ENCODE peak calls at places on chromosomes 2 and 18, in four cellular contexts. One of them, this sample, is unnamed.

GRCh38 chr18:11902522-11903292 is 5.4 kb downstream of the MPPE1 start:
- DNase-seq in CD8-positive, alpha-beta memory T cell: no peak
- DNase-seq in lung: no peak
- DNase-seq in fibroblast of lung: peak; percentile 75
- DNase-seq in this sample: peak; percentile 50

GRCh38 chr2:161078211-161078539 is 82.1 kb upstream of the TANK start:
- DNase-seq in CD8-positive, alpha-beta memory T cell: no peak
- DNase-seq in lung: no peak
- DNase-seq in fibroblast of lung: no peak
- DNase-seq in this sample: no peak

GRCh38 chr18:59011786-59012185 is 127.9 kb upstream of the SEC11C start:
- DNase-seq in CD8-positive, alpha-beta memory T cell: no peak
- DNase-seq in lung: no peak
- DNase-seq in fibroblast of lung: no peak
- DNase-seq in this sample: no peak

GRCh38 chr2:11874861-11875260 is 128.4 kb downstream of the LPIN1 start:
- DNase-seq in CD8-positive, alpha-beta memory T cell: no peak
- DNase-seq in lung: no peak
- DNase-seq in fibroblast of lung: no peak
- DNase-seq in this sample: no peak

GRCh38 chr2:231568785-231569435 is 23.8 kb upstream of the TEX44 start:
- DNase-seq in CD8-positive, alpha-beta memory T cell: no peak
- DNase-seq in lung: no peak
- DNase-seq in fibroblast of lung: no peak
- DNase-seq in this sample: no peak

GRCh38 chr2:163970058-163970806 is 234.4 kb upstream of the FIGN start:
- DNase-seq in CD8-positive, alpha-beta memory T cell: no peak
- DNase-seq in lung: no peak
- DNase-seq in fibroblast of lung: peak; percentile 2
- DNase-seq in this sample: no peak

GRCh38 chr2:230661072-230661957 is 51.3 kb upstream of the CAB39 start:
- DNase-seq in CD8-positive, alpha-beta memory T cell: peak; percentile 67
- DNase-seq in lung: no peak
- DNase-seq in fibroblast of lung: no peak
- DNase-seq in this sample: no peak

GRCh38 chr18:35662293-35663062 is 80.9 kb downstream of the GALNT1 start:
- DNase-seq in CD8-positive, alpha-beta memory T cell: no peak
- DNase-seq in lung: no peak
- DNase-seq in fibroblast of lung: no peak
- DNase-seq in this sample: no peak

GRCh38 chr18:79923896-79924585 is 27.4 kb downstream of the SLC66A2 start:
- DNase-seq in CD8-positive, alpha-beta memory T cell: no peak
- DNase-seq in lung: no peak
- DNase-seq in fibroblast of lung: no peak
- DNase-seq in this sample: no peak

GRCh38 chr2:27058210-27058609 is 6.7 kb downstream of the AGBL5 start:
- DNase-seq in CD8-positive, alpha-beta memory T cell: no peak
- DNase-seq in lung: no peak
- DNase-seq in fibroblast of lung: no peak
- DNase-seq in this sample: no peak

GRCh38 chr18:48637081-48637990 is 98.5 kb downstream of the CTIF start:
- DNase-seq in CD8-positive, alpha-beta memory T cell: no peak
- DNase-seq in lung: no peak
- DNase-seq in fibroblast of lung: no peak
- DNase-seq in this sample: no peak

GRCh38 chr2:60957643-60958042 is 59.9 kb upstream of the PEX13 start:
- DNase-seq in CD8-positive, alpha-beta memory T cell: no peak
- DNase-seq in lung: no peak
- DNase-seq in fibroblast of lung: peak; percentile 13
- DNase-seq in this sample: no peak

GRCh38 chr2:122634261-122634660 is 878.8 kb downstream of the TSN start:
- DNase-seq in CD8-positive, alpha-beta memory T cell: no peak
- DNase-seq in lung: no peak
- DNase-seq in fibroblast of lung: peak; percentile 79
- DNase-seq in this sample: no peak

GRCh38 chr2:121626777-121627524 is 22.3 kb downstream of the CLASP1 start:
- DNase-seq in CD8-positive, alpha-beta memory T cell: no peak
- DNase-seq in lung: peak; percentile 56
- DNase-seq in fibroblast of lung: peak; percentile 20
- DNase-seq in this sample: no peak

GRCh38 chr18:31040982-31041345 is 1.6 kb downstream of the DSC3 start:
- DNase-seq in CD8-positive, alpha-beta memory T cell: no peak
- DNase-seq in lung: no peak
- DNase-seq in fibroblast of lung: peak; percentile 6
- DNase-seq in this sample: no peak

GRCh38 chr2:167581961-167582574 is 665.3 kb downstream of the STK39 start:
- DNase-seq in CD8-positive, alpha-beta memory T cell: no peak
- DNase-seq in lung: no peak
- DNase-seq in fibroblast of lung: peak; percentile 67
- DNase-seq in this sample: no peak

GRCh38 chr18:33156906-33157470 is 283.5 kb downstream of the CCDC178 start:
- DNase-seq in CD8-positive, alpha-beta memory T cell: no peak
- DNase-seq in lung: no peak
- DNase-seq in fibroblast of lung: no peak
- DNase-seq in this sample: no peak

GRCh38 chr2:14363137-14363536 is 269.4 kb upstream of the LRATD1 start:
- DNase-seq in CD8-positive, alpha-beta memory T cell: no peak
- DNase-seq in lung: no peak
- DNase-seq in fibroblast of lung: no peak
- DNase-seq in this sample: no peak

GRCh38 chr2:191544511-191545062 is 133.3 kb upstream of the NABP1 start:
- DNase-seq in CD8-positive, alpha-beta memory T cell: no peak
- DNase-seq in lung: no peak
- DNase-seq in fibroblast of lung: no peak
- DNase-seq in this sample: no peak

GRCh38 chr2:30769891-30770462 is 37.3 kb downstream of the CAPN13 start:
- DNase-seq in CD8-positive, alpha-beta memory T cell: no peak
- DNase-seq in lung: peak; percentile 23
- DNase-seq in fibroblast of lung: no peak
- DNase-seq in this sample: no peak
- H3K36me3 ChIP-seq in CD8-positive, alpha-beta memory T cell: no peaks in the 10 kb centered on the region
- H3K36me3 ChIP-seq in lung: no peaks in the 10 kb centered on the region
- H3K36me3 ChIP-seq in fibroblast of lung: no peaks in the 10 kb centered on the region
- H3K36me3 ChIP-seq in this sample: no peaks in the 10 kb centered on the region

DNA sequence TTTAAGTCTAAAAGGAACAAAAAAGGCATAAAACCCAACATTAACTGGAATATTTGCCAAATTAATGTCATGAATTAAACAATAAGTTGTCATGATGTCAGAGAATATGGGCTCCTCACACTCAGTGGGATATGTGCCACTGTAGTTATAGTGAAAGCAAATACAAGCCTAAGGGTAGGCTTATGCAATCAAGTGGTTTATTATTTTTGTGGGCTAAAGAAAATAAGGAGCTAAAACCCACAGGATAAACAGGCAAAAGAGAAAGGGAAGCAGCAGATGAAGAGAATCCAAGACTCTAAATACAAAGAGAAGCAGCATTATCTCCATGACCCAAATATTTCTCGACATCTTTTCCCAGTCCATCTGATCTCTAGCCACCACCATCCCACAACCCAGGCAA is 17.5 kb downstream of the YWHAQ start:
- DNase-seq in CD8-positive, alpha-beta memory T cell: no peak
- DNase-seq in lung: no peak
- DNase-seq in fibroblast of lung: peak; percentile 82
- DNase-seq in this sample: no peak
- H3K36me3 ChIP-seq in CD8-positive, alpha-beta memory T cell: no peaks in the 10 kb centered on the region
- H3K36me3 ChIP-seq in lung: no peaks in the 10 kb centered on the region
- H3K36me3 ChIP-seq in fibroblast of lung: peaks cover 4% of the 10 kb centered on the region
- H3K36me3 ChIP-seq in this sample: peaks cover 35% of the 10 kb centered on the region

GRCh38 chr2:112095654-112096053 is 40.6 kb downstream of the TMEM87B start:
- DNase-seq in CD8-positive, alpha-beta memory T cell: no peak
- DNase-seq in lung: no peak
- DNase-seq in fibroblast of lung: no peak
- DNase-seq in this sample: no peak
- H3K36me3 ChIP-seq in CD8-positive, alpha-beta memory T cell: peaks cover 20% of the 10 kb centered on the region
- H3K36me3 ChIP-seq in lung: peaks cover 9% of the 10 kb centered on the region
- H3K36me3 ChIP-seq in fibroblast of lung: peaks cover 4% of the 10 kb centered on the region
- H3K36me3 ChIP-seq in this sample: peaks cover 33% of the 10 kb centered on the region

GRCh38 chr18:57621252-57621607 is 406 bp downstream of the NARS1 start:
- DNase-seq in CD8-positive, alpha-beta memory T cell: no peak
- DNase-seq in lung: peak; percentile 33
- DNase-seq in fibroblast of lung: no peak
- DNase-seq in this sample: no peak

GRCh38 chr18:57624988-57625387 is 3.4 kb upstream of the NARS1 start:
- DNase-seq in CD8-positive, alpha-beta memory T cell: no peak
- DNase-seq in lung: no peak
- DNase-seq in fibroblast of lung: peak; percentile 65
- DNase-seq in this sample: no peak

DNA sequence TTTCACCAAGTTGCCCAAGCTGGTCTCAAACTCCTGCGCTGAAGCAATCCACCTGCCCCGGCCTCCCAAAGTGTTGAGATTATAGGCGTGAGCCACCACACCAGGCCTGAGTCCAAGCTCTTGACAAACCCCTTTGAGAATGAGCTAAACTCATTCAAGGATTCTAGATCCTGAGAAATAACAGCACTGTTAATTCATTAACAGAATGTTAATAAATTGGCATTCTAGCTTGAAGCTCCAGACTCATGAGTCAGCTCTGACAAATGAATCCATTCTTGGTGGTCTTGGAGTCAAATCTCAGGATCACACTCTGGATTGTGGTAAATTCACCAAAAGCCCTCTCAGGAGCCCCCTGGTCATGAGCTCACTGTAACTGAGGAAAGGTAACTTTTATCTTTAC is 1.8 kb downstream of the NARS1 start:
- DNase-seq in CD8-positive, alpha-beta memory T cell: no peak
- DNase-seq in lung: no peak
- DNase-seq in fibroblast of lung: peak; percentile 28
- DNase-seq in this sample: no peak
- H3K36me3 ChIP-seq in CD8-positive, alpha-beta memory T cell: peaks cover 4% of the 10 kb centered on the region
- H3K36me3 ChIP-seq in lung: peaks cover 5% of the 10 kb centered on the region
- H3K36me3 ChIP-seq in fibroblast of lung: peaks cover 2% of the 10 kb centered on the region
- H3K36me3 ChIP-seq in this sample: peaks cover 39% of the 10 kb centered on the region

GRCh38 chr2:15758779-15759343 is 167.2 kb downstream of the DDX1 start:
- DNase-seq in CD8-positive, alpha-beta memory T cell: no peak
- DNase-seq in lung: no peak
- DNase-seq in fibroblast of lung: no peak
- DNase-seq in this sample: no peak

GRCh38 chr2:15761910-15762309 is 170.2 kb downstream of the DDX1 start:
- DNase-seq in CD8-positive, alpha-beta memory T cell: no peak
- DNase-seq in lung: no peak
- DNase-seq in fibroblast of lung: no peak
- DNase-seq in this sample: no peak

GRCh38 chr2:15761056-15761455 is 169.4 kb downstream of the DDX1 start:
- DNase-seq in CD8-positive, alpha-beta memory T cell: no peak
- DNase-seq in lung: no peak
- DNase-seq in fibroblast of lung: no peak
- DNase-seq in this sample: no peak

GRCh38 chr2:15759385-15759784 is 167.7 kb downstream of the DDX1 start:
- DNase-seq in CD8-positive, alpha-beta memory T cell: no peak
- DNase-seq in lung: no peak
- DNase-seq in fibroblast of lung: no peak
- DNase-seq in this sample: no peak

DNA sequence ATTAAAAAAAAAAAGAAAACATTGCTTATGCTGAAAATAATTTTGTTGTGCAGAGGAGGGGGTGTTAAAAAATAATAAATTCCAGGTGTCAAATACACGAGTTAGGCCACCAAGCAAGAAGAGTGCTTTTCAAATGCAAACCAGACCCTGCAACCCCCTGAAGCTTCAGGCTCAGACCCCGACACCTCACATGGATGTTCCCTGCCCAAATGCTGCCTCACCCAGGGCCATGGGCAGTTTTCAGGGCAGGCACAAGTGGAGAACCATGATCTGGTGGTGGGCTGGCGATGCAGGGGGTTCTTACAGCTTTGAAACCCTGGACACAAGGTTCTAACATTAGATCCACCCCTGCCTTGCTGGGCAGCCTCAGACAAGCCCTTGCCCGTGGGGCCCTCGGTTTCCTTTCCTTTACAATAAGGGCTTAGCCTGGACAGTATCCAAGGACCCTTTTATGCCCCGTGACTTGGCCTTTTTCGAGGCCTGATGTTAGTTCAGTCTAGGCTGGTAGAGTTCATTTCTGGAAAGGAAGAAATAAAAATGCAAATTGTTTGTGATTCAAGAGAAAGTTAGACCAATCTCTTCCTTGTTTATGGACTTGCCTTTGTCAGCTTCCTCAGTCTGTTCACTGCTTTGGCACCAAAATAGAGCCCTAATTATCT is 168.7 kb downstream of the DDX1 start:
- DNase-seq in CD8-positive, alpha-beta memory T cell: no peak
- DNase-seq in lung: no peak
- DNase-seq in fibroblast of lung: no peak
- DNase-seq in this sample: no peak
- H3K36me3 ChIP-seq in CD8-positive, alpha-beta memory T cell: no peaks in the 10 kb centered on the region
- H3K36me3 ChIP-seq in lung: no peaks in the 10 kb centered on the region
- H3K36me3 ChIP-seq in fibroblast of lung: no peaks in the 10 kb centered on the region
- H3K36me3 ChIP-seq in this sample: no peaks in the 10 kb centered on the region